ENCODE peak calls at places on chromosomes 12 and 14, in six cellular contexts. W is left ventricle myocardium inferior; P is PC-3; U is HTR-8/SVneo; I is stimulated activated CD4-positive, alpha-beta T cell treated with anti-CD3 and anti-CD28 coated beads, TNF-alpha, amount 100 ng/mL, for 48 hours; A is effector memory CD8-positive, alpha-beta T cell. E is an unnamed sample.

GRCh38 chr12:56143225-56143624 is 9.2 kb upstream of the MYL6B start:
- DNase-seq in W (no peak), U (no peak), I (no peak), P (no peak), A (no peak), E (no peak)

GRCh38 chr12:75087656-75088055 is 122.0 kb downstream of the KCNC2 start:
- DNase-seq in A (no peak), I (no peak), U (no peak), W (no peak), P (peak), E (no peak)

GRCh38 chr12:32483499-32483898 is 84.1 kb downstream of the FGD4 start:
- DNase-seq in P (no peak), U (no peak), W (no peak), I (no peak), A (no peak), E (no peak)

GRCh38 chr12:115354007-115354452 is 670.1 kb upstream of the TBX3 start:
- DNase-seq in P (peak), I (no peak), W (no peak), U (peak), A (no peak), E (peak)

GRCh38 chr12:48954781-48955501 is 2.3 kb downstream of the ARF3 start:
- DNase-seq in A (no peak), U (no peak), P (no peak), I (no peak), W (no peak), E (no peak)

GRCh38 chr12:27710592-27711311 is at the start of gene MRPS35:
- DNase-seq in I (peak), P (peak), U (peak), W (peak), A (peak), E (peak)

GRCh38 chr14:105865904-105866840 is 339.8 kb downstream of the TMEM121 start:
- DNase-seq in I (no peak), W (peak), P (no peak), A (no peak), U (no peak), E (no peak)

GRCh38 chr14:94388027-94388895 is at the start of gene SERPINA1:
- DNase-seq in I (no peak), U (no peak), A (no peak), P (peak), W (no peak), E (no peak)

GRCh38 chr14:54976316-54976715 is 50.6 kb downstream of the WDHD1 start:
- DNase-seq in U (peak), A (no peak), W (no peak), I (no peak), P (peak), E (peak)

GRCh38 chr14:95493976-95494375 is 22.5 kb downstream of the SYNE3 start:
- DNase-seq in W (no peak), U (no peak), P (no peak), I (no peak), A (no peak), E (no peak)

GRCh38 chr14:99511421-99512109 is 30.4 kb downstream of the CCNK start:
- DNase-seq in U (no peak), A (no peak), I (no peak), W (peak), P (no peak), E (peak)

GRCh38 chr12:130299574-130299973 is 38.1 kb upstream of the PIWIL1 start:
- DNase-seq in A (no peak), W (no peak), P (no peak), U (no peak), I (no peak), E (no peak)

GRCh38 chr12:95956557-95957145 is 13.5 kb downstream of the AMDHD1 start:
- DNase-seq in A (no peak), I (no peak), W (no peak), U (no peak), P (no peak), E (no peak)

GRCh38 chr12:1914116-1914911 is 4.1 kb downstream of the CACNA2D4 start:
- DNase-seq in I (no peak), P (no peak), W (no peak), U (no peak), A (no peak), E (no peak)

GRCh38 chr14:33682746-33683145 is 268.1 kb downstream of the EGLN3 start:
- DNase-seq in I (no peak), A (no peak), U (no peak), W (peak), P (no peak), E (no peak)

GRCh38 chr12:123914726-123915345 is 57.8 kb downstream of the CCDC92 start:
- DNase-seq in U (no peak), W (no peak), A (no peak), I (no peak), P (no peak), E (no peak)

GRCh38 chr12:96752211-96752610 is 154.8 kb upstream of the NEDD1 start:
- DNase-seq in P (no peak), I (no peak), A (no peak), U (no peak), W (no peak), E (no peak)